ENCODE peak calls at places on chromosomes 13 and 19, in eight cellular contexts. J is stimulated activated CD4-positive, alpha-beta T cell treated with anti-CD3 and anti-CD28 coated beads, Interleukin-1b, Interleukin-23, amount 100 ng/mL, for 1 hour; D is ureter; K is adrenal gland; A is left colon; C is foreskin fibroblast; T is GM23248; R is NCI-H2029. M is an unnamed sample.

GRCh38 chr13:42740753-42741152 is 40.6 kb upstream of the FAM216B start:
- DNase-seq in D (peak), J (no peak), T (peak), C (no peak), A (peak), K (peak), R (no peak), M (peak)

GRCh38 chr13:62234780-62235530 is 819.3 kb upstream of the PCDH20 start:
- DNase-seq in D (no peak), K (no peak), C (no peak), R (no peak), J (no peak), T (no peak), A (no peak), M (no peak)

GRCh38 chr13:29909975-29910674 is 59.7 kb upstream of the UBL3 start:
- DNase-seq in C (peak), R (no peak), D (no peak), J (no peak), A (no peak), K (no peak), T (peak), M (no peak)

GRCh38 chr13:100876044-100876403 is 201.4 kb upstream of the TMTC4 start:
- DNase-seq in T (no peak), C (no peak), K (no peak), J (no peak), D (no peak), R (no peak), A (no peak), M (no peak)

GRCh38 chr13:108120332-108120731 is 95.0 kb downstream of the LIG4 start:
- DNase-seq in T (no peak), K (no peak), C (no peak), A (no peak), J (no peak), R (no peak), D (no peak), M (no peak)

GRCh38 chr13:83881917-83882625 is at the start of gene SLITRK1:
- DNase-seq in T (peak), R (no peak), A (peak), K (peak), C (peak), D (no peak), J (no peak), M (peak)

GRCh38 chr13:99691552-99691951 is 190.3 kb downstream of the TM9SF2 start:
- DNase-seq in J (no peak), C (no peak), R (no peak), D (no peak), K (no peak), A (no peak), T (no peak), M (no peak)

GRCh38 chr13:102369303-102369702 is 32.5 kb downstream of the FGF14 start:
- DNase-seq in R (no peak), J (no peak), C (no peak), A (no peak), D (no peak), K (no peak), T (no peak), M (no peak)

GRCh38 chr13:51902776-51903175 is 41.0 kb downstream of the CCDC70 start:
- DNase-seq in C (no peak), J (no peak), T (no peak), R (no peak), D (no peak), A (no peak), K (no peak), M (no peak)

GRCh38 chr13:103983948-103984347 is 917.7 kb upstream of the SLC10A2 start:
- DNase-seq in K (no peak), D (no peak), A (no peak), J (no peak), C (no peak), R (no peak), T (no peak), M (no peak)

GRCh38 chr13:89361909-89362308 is 1690.7 kb downstream of the SLITRK5 start:
- DNase-seq in K (no peak), D (no peak), T (peak), R (no peak), A (no peak), J (no peak), C (no peak), M (no peak)

GRCh38 chr19:44689290-44690130 is 9.4 kb upstream of the CEACAM16 start:
- DNase-seq in K (peak), R (peak), A (peak), C (peak), J (peak), T (peak), D (peak), M (peak)

GRCh38 chr13:35723820-35724219 is 247.3 kb upstream of the MAB21L1 start:
- DNase-seq in K (peak), R (no peak), T (peak), C (no peak), A (no peak), J (no peak), D (no peak), M (no peak)

GRCh38 chr19:17358395-17358794 is 18.7 kb downstream of the PLVAP start:
- DNase-seq in D (no peak), A (no peak), K (no peak), T (peak), R (no peak), C (peak), J (no peak), M (no peak)

GRCh38 chr19:3766520-3766919 is 4.0 kb downstream of the MRPL54 start:
- DNase-seq in J (no peak), R (no peak), K (no peak), T (no peak), C (no peak), D (no peak), A (no peak), M (no peak)

GRCh38 chr19:3710265-3710812 is 2.2 kb downstream of the TJP3 start:
- DNase-seq in R (peak), J (no peak), T (no peak), K (peak), A (peak), C (peak), D (peak), M (peak)

GRCh38 chr13:31742102-31742695 is 2.9 kb downstream of the RXFP2 start:
- DNase-seq in C (peak), T (peak), J (peak), D (peak), R (peak), A (peak), K (peak), M (peak)

GRCh38 chr13:26760835-26761582 is 423 bp upstream of the GPR12 start:
- DNase-seq in K (no peak), D (no peak), C (no peak), J (no peak), T (no peak), R (no peak), A (no peak), M (no peak)

GRCh38 chr19:38809592-38810252 is 3.0 kb downstream of the LGALS4 start:
- DNase-seq in D (no peak), C (no peak), A (no peak), J (no peak), R (no peak), T (no peak), K (no peak), M (no peak)

GRCh38 chr19:15161028-15161984 is 39.5 kb downstream of the NOTCH3 start:
- DNase-seq in R (no peak), J (no peak), C (no peak), A (peak), T (peak), K (no peak), D (no peak), M (no peak)

GRCh38 chr19:36939153-36939552 is 23.0 kb downstream of the ZNF568 start:
- DNase-seq in J (no peak), D (no peak), R (no peak), K (no peak), A (no peak), T (no peak), C (no peak), M (no peak)

GRCh38 chr19:47428177-47428894 is 9.0 kb upstream of the MEIS3 start:
- DNase-seq in R (peak), T (peak), C (peak), A (peak), D (peak), K (peak), J (peak), M (peak)

GRCh38 chr13:49746111-49746510 is 46.4 kb downstream of the KPNA3 start:
- DNase-seq in D (no peak), R (no peak), C (no peak), A (peak), K (no peak), T (no peak), J (no peak), M (no peak)

GRCh38 chr19:15926484-15926883 is 7.8 kb downstream of the CYP4F11 start:
- DNase-seq in C (no peak), D (no peak), R (no peak), T (no peak), A (peak), J (no peak), K (no peak), M (no peak)

GRCh38 chr13:29260684-29261083 is 334.8 kb downstream of the SLC7A1 start:
- DNase-seq in J (no peak), A (no peak), R (no peak), T (no peak), C (no peak), K (no peak), D (no peak), M (no peak)

GRCh38 chr13:112657850-112658445 is 31.9 kb upstream of the ATP11A start:
- DNase-seq in A (no peak), J (no peak), D (no peak), C (peak), R (no peak), T (peak), K (no peak), M (peak)

GRCh38 chr13:33953203-33953602 is 135.3 kb downstream of the RFC3 start:
- DNase-seq in T (peak), C (peak), D (no peak), K (no peak), A (no peak), J (no peak), R (no peak), M (no peak)

GRCh38 chr13:112053167-112053743 is 13.7 kb upstream of the SOX1 start:
- DNase-seq in D (no peak), A (no peak), C (no peak), K (no peak), T (no peak), R (no peak), J (no peak), M (no peak)

GRCh38 chr13:35471466-35472307 is 4.8 kb downstream of the MAB21L1 start:
- DNase-seq in A (no peak), C (peak), D (no peak), K (no peak), R (no peak), J (no peak), T (peak), M (no peak)

GRCh38 chr13:95258619-95259194 is 42.5 kb downstream of the ABCC4 start:
- DNase-seq in K (no peak), C (no peak), D (no peak), A (no peak), R (no peak), J (no peak), T (no peak), M (no peak)

GRCh38 chr13:75685239-75685697 is 49.1 kb downstream of the LMO7 start:
- DNase-seq in J (no peak), R (peak), T (peak), A (no peak), K (no peak), D (no peak), C (peak), M (no peak)

GRCh38 chr19:58020985-58021384 is 12.8 kb upstream of the ZSCAN1 start:
- DNase-seq in C (no peak), D (no peak), J (no peak), T (no peak), R (no peak), K (no peak), A (no peak), M (no peak)

GRCh38 chr19:17076539-17076919 is 952 bp downstream of the MYO9B start:
- DNase-seq in J (no peak), T (peak), D (peak), C (no peak), R (no peak), K (peak), A (peak), M (peak)

GRCh38 chr13:90918551-90918950 is 428.9 kb upstream of the MIR17HG start:
- DNase-seq in J (no peak), A (no peak), T (peak), K (no peak), D (no peak), R (no peak), C (no peak), M (no peak)

GRCh38 chr13:45402641-45403040 is 15.5 kb downstream of the SLC25A30 start:
- DNase-seq in A (no peak), J (no peak), T (no peak), D (no peak), R (no peak), C (no peak), K (no peak), M (peak)

GRCh38 chr19:6064016-6064702 is 46.1 kb downstream of the RFX2 start:
- DNase-seq in R (no peak), D (no peak), T (no peak), J (no peak), A (peak), K (peak), C (no peak), M (no peak)